ENCODE peak calls at places on chromosome 3, in four cellular contexts. M is nephron progenitor cell, I is left ventricle myocardium superior, E is SIG-M5. Q is an unnamed sample.

GRCh38 chr3:42387802-42388651 is 22.4 kb downstream of the LYZL4 start:
- DNase-seq in M (no peak), I (no peak), E (no peak), Q (no peak)

GRCh38 chr3:125051715-125052581 is 3.8 kb downstream of the HEG1 start:
- DNase-seq in M (peak), I (peak), E (no peak), Q (peak)

GRCh38 chr3:186839874-186840641 is 2.5 kb upstream of the ADIPOQ start:
- DNase-seq in M (no peak), I (no peak), E (peak), Q (peak)

GRCh38 chr3:71247948-71248315 is 335.6 kb downstream of the FOXP1 start:
- DNase-seq in M (no peak), I (no peak), E (no peak), Q (no peak)

GRCh38 chr3:54968546-54969172 is 40.8 kb upstream of the LRTM1 start:
- DNase-seq in M (no peak), I (no peak), E (no peak), Q (no peak)

GRCh38 chr3:120349819-120350125 is 618 bp upstream of the LRRC58 start:
- DNase-seq in M (no peak), I (no peak), E (no peak), Q (no peak)

GRCh38 chr3:149336925-149337324 is 3.5 kb upstream of the TM4SF18 start:
- DNase-seq in M (no peak), I (no peak), E (no peak), Q (no peak)

GRCh38 chr3:12759097-12759679 is at the start of gene TMEM40:
- DNase-seq in M (no peak), I (no peak), E (no peak), Q (peak)